ENCODE peak calls at places on chromosomes 3 and 15, in six cellular contexts. C is A549, J is body of pancreas, H is Peyer's patch, F is lower leg skin, T is IMR-90. G is an unnamed sample.

GRCh38 chr15:91561371-91562100 is 292.0 kb upstream of the SLCO3A1 start:
- DNase-seq in C (no peak), J (peak), T (peak), H (no peak), F (peak), G (no peak)

GRCh38 chr3:132535575-132536441 is 61.3 kb upstream of the ACKR4 start:
- DNase-seq in F (peak), T (peak), C (peak), H (peak), J (peak), G (peak)

GRCh38 chr3:123724306-123724705 is 139.5 kb upstream of the HACD2 start:
- DNase-seq in F (no peak), J (no peak), C (no peak), H (no peak), T (peak), G (no peak)

GRCh38 chr3:161142486-161142885 is 37.3 kb upstream of the B3GALNT1 start:
- DNase-seq in F (no peak), J (no peak), C (no peak), T (no peak), H (no peak), G (no peak)

GRCh38 chr15:48415036-48415886 is 84.0 kb downstream of the DUT start:
- DNase-seq in F (no peak), H (no peak), J (no peak), C (peak), T (peak), G (no peak)

GRCh38 chr3:141930801-141931200 is 54.4 kb downstream of the ATP1B3 start:
- DNase-seq in H (no peak), C (no peak), J (no peak), T (no peak), F (peak), G (no peak)

GRCh38 chr3:81443948-81444347 is 317.5 kb downstream of the GBE1 start:
- DNase-seq in J (no peak), C (peak), H (no peak), F (no peak), T (peak), G (no peak)

GRCh38 chr3:12393894-12394293 is 90.4 kb upstream of the TSEN2 start:
- DNase-seq in F (peak), C (no peak), T (peak), J (no peak), H (no peak), G (no peak)

GRCh38 chr3:4407941-4408340 is 59.1 kb downstream of the SUMF1 start:
- DNase-seq in J (no peak), C (no peak), T (no peak), F (no peak), H (no peak), G (no peak)

GRCh38 chr3:42688016-42688415 is 2.7 kb downstream of the KLHL40 start:
- DNase-seq in F (no peak), H (no peak), C (no peak), J (no peak), T (no peak), G (no peak)

GRCh38 chr3:122886251-122886650 is 91.4 kb downstream of the SLC49A4 start:
- DNase-seq in T (no peak), H (no peak), J (no peak), F (no peak), C (no peak), G (no peak)

GRCh38 chr15:78929536-78930264 is 15.1 kb downstream of the CTSH start:
- DNase-seq in F (no peak), J (no peak), T (no peak), H (no peak), C (no peak), G (no peak)
- TF ChIP-seq POLR2A in F (no peak), J (no peak), T (no peak), H (no peak), C (no peak), G (peak)

GRCh38 chr3:181725033-181725775 is 13.5 kb downstream of the SOX2 start:
- DNase-seq in H (no peak), T (no peak), F (no peak), J (no peak), C (no peak), G (no peak)
- TF ChIP-seq POLR2A in H (no peak), T (no peak), F (no peak), J (no peak), C (no peak), G (no peak)

DNA sequence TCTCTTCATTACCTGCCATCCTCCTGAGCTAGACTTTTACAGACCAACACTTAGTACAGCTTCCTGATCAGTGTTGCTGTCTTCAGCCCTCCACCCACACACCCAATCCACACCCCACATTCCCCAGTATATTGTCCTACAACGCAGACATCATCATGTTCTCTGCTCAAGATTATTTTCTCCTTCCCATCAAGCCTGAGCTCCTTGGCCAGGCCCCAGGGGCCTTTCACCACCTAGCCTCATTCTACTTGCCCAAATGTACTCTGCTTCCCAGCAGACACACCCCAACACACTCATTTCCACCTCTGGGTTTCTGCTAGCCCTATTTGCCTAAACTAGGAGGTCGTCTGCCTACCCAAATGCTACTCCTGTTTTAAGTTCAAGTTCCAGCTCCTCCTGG is 37.0 kb downstream of the DAPK2 start:
- DNase-seq in F (peak), T (no peak), C (no peak), H (no peak), J (no peak), G (no peak)
- TF ChIP-seq POLR2A in F (no peak), T (no peak), C (no peak), H (peak), J (no peak), G (no peak)

GRCh38 chr3:139343895-139344856 is at the start of gene MRPS22:
- DNase-seq in H (peak), C (peak), J (peak), T (peak), F (peak), G (peak)
- TF ChIP-seq POLR2A in H (peak), C (peak), J (peak), T (peak), F (no peak), G (peak)

DNA sequence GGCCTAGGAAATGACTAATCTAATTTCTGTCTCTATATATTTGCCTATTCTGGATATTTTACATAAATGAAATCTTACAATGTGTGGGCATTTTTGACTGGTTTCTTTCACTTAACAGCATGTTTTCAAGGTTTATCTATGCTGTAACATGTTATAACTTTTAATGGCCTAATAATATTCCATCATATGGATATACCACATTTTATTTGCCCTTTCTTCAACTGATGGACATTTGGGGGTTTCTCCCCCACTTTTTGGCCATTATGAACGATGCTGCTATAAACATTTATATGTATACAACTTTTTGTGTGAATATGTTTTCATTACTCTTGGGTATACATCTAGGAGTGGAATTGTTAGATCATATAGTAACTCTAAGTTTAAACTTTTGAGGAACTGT is 357.3 kb upstream of the ADAMTS9 start:
- DNase-seq in H (no peak), J (no peak), F (no peak), T (no peak), C (no peak), G (no peak)
- TF ChIP-seq POLR2A in H (no peak), J (no peak), F (no peak), T (no peak), C (no peak), G (no peak)

DNA sequence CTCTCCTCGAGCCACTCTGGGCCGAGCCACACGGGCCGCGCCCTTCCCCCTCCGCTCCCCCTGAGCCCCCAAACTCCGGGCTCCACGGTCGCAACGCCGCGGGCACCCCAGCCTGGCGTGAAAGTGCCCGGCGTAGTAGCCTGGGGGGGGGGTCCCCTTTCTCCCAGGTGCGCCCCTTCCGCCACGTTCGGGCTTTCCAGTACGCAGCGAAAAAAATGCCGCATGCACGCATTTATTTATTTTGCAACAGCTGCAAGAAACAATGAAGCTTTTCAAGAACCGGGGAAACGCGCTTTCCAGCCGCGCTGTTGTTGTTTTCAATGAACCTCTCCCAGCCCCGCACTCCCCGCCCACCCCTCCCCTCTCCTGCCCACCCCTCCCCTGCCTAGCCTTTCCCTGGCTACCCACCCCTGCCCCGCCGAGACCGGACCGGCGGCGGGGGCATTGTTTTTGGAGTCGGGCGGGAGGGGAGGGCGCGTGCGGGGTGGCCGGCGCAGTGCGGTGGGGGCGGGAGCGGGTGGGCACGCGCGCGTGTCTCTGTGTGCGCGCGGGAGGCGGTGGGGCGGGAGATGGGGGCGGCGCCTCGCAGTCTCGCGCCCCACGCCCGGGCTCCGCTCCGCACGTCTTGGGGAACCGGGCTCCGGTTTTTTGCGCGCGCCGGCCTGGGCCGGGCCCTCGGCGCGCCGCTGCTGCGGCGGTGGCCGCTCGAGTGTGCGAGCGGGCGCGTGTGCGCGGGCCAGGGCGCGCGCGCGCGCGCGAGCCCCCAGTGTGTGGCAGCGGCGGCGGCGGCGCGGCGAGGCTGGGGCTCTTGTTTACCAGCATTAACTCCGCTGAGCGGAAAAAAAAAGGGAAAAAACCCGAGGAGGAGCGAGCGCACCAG is at the start of gene IGF1R:
- DNase-seq in F (peak), J (peak), T (peak), C (peak), H (peak), G (peak)
- TF ChIP-seq POLR2A in F (no peak), J (no peak), T (no peak), C (no peak), H (no peak), G (no peak)

DNA sequence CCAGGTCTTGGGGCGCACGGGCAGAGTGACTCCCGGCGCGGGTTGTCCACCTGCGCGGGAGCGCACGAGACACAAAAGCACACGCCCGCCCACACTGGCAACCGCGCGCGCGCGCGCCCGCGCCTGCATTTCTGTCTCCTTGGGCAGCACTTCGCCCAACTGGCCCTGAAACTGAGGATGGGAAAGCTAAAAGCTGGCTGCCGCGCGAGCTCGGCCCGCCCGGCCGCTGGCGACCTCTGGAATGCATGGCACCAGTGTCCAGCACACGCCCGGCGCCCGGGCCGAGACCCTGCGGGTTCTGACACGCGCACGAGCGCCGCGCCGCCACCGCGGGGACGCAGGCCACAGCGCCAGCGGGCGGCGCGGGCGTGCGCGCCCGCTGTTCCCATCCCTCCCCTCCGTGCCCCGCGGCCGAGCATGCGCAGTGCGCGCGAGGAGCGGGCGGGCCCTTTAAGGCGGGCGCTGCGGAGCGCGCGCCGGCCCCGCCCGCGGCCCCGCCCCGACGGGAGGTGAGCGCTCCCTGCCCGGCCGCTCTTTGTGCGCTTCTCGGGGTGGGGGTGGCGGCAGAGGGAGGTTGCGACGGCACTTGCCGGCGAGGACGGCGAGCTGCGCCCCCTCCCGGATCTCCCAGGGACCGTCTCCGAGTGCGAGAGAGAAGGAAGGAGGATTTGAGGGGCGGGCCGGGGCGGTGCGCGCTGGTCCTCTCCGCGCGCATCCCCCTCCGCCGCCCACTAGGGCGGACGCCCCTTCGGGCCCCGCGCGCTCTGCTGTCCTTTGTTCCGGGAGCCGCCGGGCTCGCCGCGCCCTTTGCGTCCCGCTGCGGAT is 1.1 kb upstream of the MEX3B start:
- DNase-seq in H (peak), F (peak), T (peak), C (peak), J (peak), G (peak)
- TF ChIP-seq POLR2A in H (no peak), F (no peak), T (peak), C (peak), J (peak), G (no peak)

G was measured in GM12892.